ENCODE peak calls at places on chromosome 19, in four cellular contexts. E, F, Z and D are unnamed samples.

GRCh38 chr19:18519962-18520847 is 1.7 kb downstream of the ELL start:
- DNase-seq in F (no peak), Z (peak; percentile 95), E (peak; percentile 60), D (peak; percentile 62)

GRCh38 chr19:948842-949496 is 23.1 kb downstream of the ARID3A start:
- DNase-seq in E (no peak), F (no peak), Z (no peak), D (no peak)

GRCh38 chr19:23002690-23003422 is at the start of gene ZNF728:
- DNase-seq in F (no peak), E (peak; percentile 20), Z (no peak), D (peak; percentile 11)

GRCh38 chr19:5186293-5187050 is 154.1 kb downstream of the PTPRS start:
- DNase-seq in Z (no peak), E (no peak), F (no peak), D (no peak)

GRCh38 chr19:7505288-7505681 is 10.6 kb upstream of the ZNF358 start:
- DNase-seq in E (no peak), F (no peak), Z (no peak), D (no peak)

GRCh38 chr19:7450243-7451223 is 38.3 kb downstream of the PEX11G start:
- DNase-seq in F (peak; percentile 49), Z (peak; percentile 32), E (no peak), D (no peak)

GRCh38 chr19:34502582-34503545 is 21.3 kb downstream of the WTIP start:
- DNase-seq in E (no peak), F (no peak), Z (no peak), D (peak; percentile 9)

GRCh38 chr19:7924241-7924640 is 1.7 kb downstream of the CTXN1 start:
- DNase-seq in F (no peak), E (no peak), Z (no peak), D (no peak)

GRCh38 chr19:49712397-49712859 is 21.5 kb downstream of the CPT1C start:
- DNase-seq in E (peak; percentile 96), Z (peak; percentile 23), F (no peak), D (peak; percentile 93)

GRCh38 chr19:30393046-30393445 is 20.9 kb downstream of the ZNF536 start:
- DNase-seq in Z (no peak), E (no peak), F (no peak), D (no peak)

GRCh38 chr19:18541992-18542935 is 1.1 kb downstream of the FKBP8 start:
- DNase-seq in Z (no peak), F (no peak), E (no peak), D (no peak)

GRCh38 chr19:45130888-45131615 is 29.7 kb downstream of the NKPD1 start:
- DNase-seq in E (no peak), F (no peak), Z (peak; percentile 73), D (no peak)

GRCh38 chr19:1608414-1609391 is 3.4 kb upstream of the UQCR11 start:
- DNase-seq in Z (no peak), F (no peak), E (no peak), D (peak; percentile 32)

GRCh38 chr19:1135454-1135853 is 31.7 kb downstream of the GPX4 start:
- DNase-seq in F (no peak), E (no peak), Z (no peak), D (no peak)

GRCh38 chr19:23314505-23315241 is 64.5 kb upstream of the ZNF724 start:
- DNase-seq in Z (peak; percentile 18), F (no peak), E (no peak), D (no peak)

GRCh38 chr19:18860725-18861124 is 29.0 kb downstream of the UPF1 start:
- DNase-seq in E (no peak), F (no peak), Z (no peak), D (no peak)

GRCh38 chr19:41353466-41354342 is at the start of gene TGFB1:
- DNase-seq in F (peak; percentile 62), E (peak; percentile 99), Z (peak; percentile 70), D (peak; percentile 96)

GRCh38 chr19:46049597-46049996 is 8.8 kb upstream of the IGFL4 start:
- DNase-seq in F (no peak), E (no peak), Z (no peak), D (no peak)

GRCh38 chr19:15426485-15427349 is 7.9 kb upstream of the AKAP8L start:
- DNase-seq in F (no peak), Z (no peak), E (no peak), D (peak; percentile 63)

GRCh38 chr19:1360818-1361461 is 22.8 kb upstream of the NDUFS7 start:
- DNase-seq in F (no peak), E (no peak), Z (no peak), D (peak; percentile 97)

GRCh38 chr19:54673222-54673621 is 10.4 kb downstream of the LILRB4 start:
- DNase-seq in E (no peak), Z (no peak), F (no peak), D (no peak)
- TF ChIP-seq CHD2 in E (no peak), Z (no peak), F (no peak), D (no peak)

GRCh38 chr19:10431943-10432735 is 11.8 kb downstream of the PDE4A start:
- DNase-seq in Z (no peak), E (peak; percentile 90), F (no peak), D (peak; percentile 68)
- TF ChIP-seq SMC3 in Z (no peak), E (no peak), F (no peak), D (no peak)

GRCh38 chr19:31578326-31578725 is 229.1 kb upstream of the TSHZ3 start:
- DNase-seq in Z (no peak), F (no peak), E (no peak), D (no peak)
- TF ChIP-seq ZBTB33 in Z (no peak), F (no peak), E (no peak), D (no peak)

GRCh38 chr19:17327068-17327653 is 7.5 kb downstream of the ANO8 start:
- DNase-seq in Z (no peak), E (no peak), F (no peak), D (no peak)
- TF ChIP-seq CHD2 in Z (no peak), E (no peak), F (no peak), D (no peak)

GRCh38 chr19:21851596-21852345 is 15.8 kb upstream of the ZNF43 start:
- DNase-seq in Z (peak; percentile 81), E (peak; percentile 92), F (no peak), D (peak; percentile 95)

GRCh38 chr19:21843081-21843480 is 7.1 kb upstream of the ZNF43 start:
- DNase-seq in Z (no peak), F (no peak), E (no peak), D (no peak)

GRCh38 chr19:21850636-21851255 is 14.8 kb upstream of the ZNF43 start:
- DNase-seq in Z (no peak), F (no peak), E (no peak), D (no peak)

GRCh38 chr19:21848706-21849105 is 12.7 kb upstream of the ZNF43 start:
- DNase-seq in E (no peak), F (no peak), Z (no peak), D (no peak)
- TF ChIP-seq SMC3 in E (no peak), F (no peak), Z (no peak), D (no peak)

GRCh38 chr19:48506138-48506733 is 5.4 kb downstream of the LMTK3 start:
- DNase-seq in Z (peak; percentile 48), E (peak; percentile 64), F (no peak), D (peak; percentile 70)
- TF ChIP-seq ZBTB33 in Z (peak; percentile 5), E (peak; percentile 81), F (no peak), D (no peak)

GRCh38 chr19:3178377-3178972 is at the start of gene S1PR4:
- DNase-seq in F (no peak), Z (no peak), E (no peak), D (no peak)

GRCh38 chr19:3179739-3180293 is 1.2 kb downstream of the S1PR4 start:
- DNase-seq in Z (no peak), F (no peak), E (no peak), D (no peak)

GRCh38 chr19:3178973-3179738 is 587 bp downstream of the S1PR4 start:
- DNase-seq in F (no peak), E (no peak), Z (no peak), D (no peak)

GRCh38 chr19:3175761-3176714 is 2.5 kb upstream of the S1PR4 start:
- DNase-seq in F (peak; percentile 57), Z (no peak), E (no peak), D (no peak)

DNA sequence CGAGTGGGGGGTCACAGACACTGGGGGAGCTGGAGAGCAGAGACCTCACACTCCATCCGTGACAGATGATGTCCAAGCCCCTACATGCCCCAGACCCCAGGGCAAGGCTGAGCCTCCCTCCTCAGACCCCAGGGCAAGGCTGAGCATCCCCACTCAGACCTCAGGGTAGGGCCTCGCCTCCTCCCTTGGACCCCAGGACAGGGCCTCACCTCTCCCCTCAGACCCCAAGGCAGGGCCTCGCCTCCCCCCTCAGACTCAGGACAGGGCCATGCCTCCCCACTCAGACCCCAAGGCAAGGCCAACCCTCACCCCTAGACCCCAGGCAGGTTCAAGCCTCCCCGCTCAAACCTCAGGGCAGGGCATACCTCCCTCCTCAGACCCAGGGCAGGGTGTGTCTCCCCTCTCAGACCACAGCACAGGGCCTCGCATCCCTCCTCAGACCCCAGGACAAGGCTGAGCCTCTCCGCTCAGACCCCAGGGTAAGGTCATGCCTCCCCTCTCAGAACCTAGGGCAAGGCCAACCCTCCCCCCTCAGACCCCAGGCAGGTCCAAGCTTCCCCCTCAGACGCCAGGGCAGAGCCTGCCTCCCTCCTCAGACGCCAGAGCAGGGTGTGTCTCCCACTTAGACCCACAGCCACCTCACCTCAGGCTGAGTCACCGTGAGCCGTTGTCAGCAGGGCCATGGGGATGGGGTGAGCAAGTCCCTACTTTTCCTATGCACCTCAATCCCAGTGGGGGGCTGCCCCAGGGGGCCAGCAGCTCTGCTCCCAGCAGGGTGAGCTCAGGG is 1.7 kb upstream of the S1PR4 start:
- DNase-seq in E (peak; percentile 85), F (no peak), Z (no peak), D (no peak)
- TF ChIP-seq CHD2 in E (no peak), F (no peak), Z (no peak), D (no peak)

GRCh38 chr19:38538386-38538785 is 79.4 kb downstream of the MAP4K1 start:
- DNase-seq in F (no peak), E (no peak), Z (no peak), D (no peak)

GRCh38 chr19:38539751-38540150 is 78.0 kb downstream of the MAP4K1 start:
- DNase-seq in E (no peak), Z (no peak), F (no peak), D (no peak)

GRCh38 chr19:38535212-38535611 is 82.5 kb downstream of the MAP4K1 start:
- DNase-seq in E (no peak), Z (no peak), F (no peak), D (no peak)

GRCh38 chr19:38538793-38539528 is 78.8 kb downstream of the MAP4K1 start:
- DNase-seq in E (no peak), Z (no peak), F (no peak), D (no peak)

GRCh38 chr19:38537071-38537847 is 80.5 kb downstream of the MAP4K1 start:
- DNase-seq in E (no peak), Z (no peak), F (no peak), D (no peak)
- TF ChIP-seq SMC3 in E (no peak), Z (no peak), F (no peak), D (no peak)

DNA sequence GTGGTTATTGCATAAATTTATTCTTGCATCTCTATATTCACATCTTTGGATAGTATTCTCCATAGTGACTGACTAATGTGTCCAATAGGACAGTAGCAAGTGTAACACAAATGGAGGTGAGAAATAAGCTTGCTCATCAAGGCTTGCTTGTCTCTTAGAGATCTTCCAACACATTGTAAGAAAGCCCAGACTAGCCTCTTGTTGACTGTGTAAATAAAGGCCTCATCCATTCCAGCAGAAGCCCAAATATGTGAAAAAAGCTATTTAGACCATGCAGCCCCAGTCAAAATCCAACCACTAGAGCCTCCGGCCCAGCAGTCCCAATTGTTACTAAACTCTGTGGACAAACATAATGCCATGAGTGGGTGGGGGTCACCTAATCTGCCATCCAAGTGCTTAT is 2.7 kb upstream of the ZNF615 start:
- DNase-seq in E (no peak), Z (no peak), F (no peak), D (no peak)
- TF ChIP-seq ZBTB33 in E (no peak), Z (no peak), F (no peak), D (no peak)